ENCODE peak calls at places on chromosomes 2 and 18, in ten cellular contexts. M is K562, Z is gastrocnemius medialis, I is spleen, B is heart left ventricle, K is transverse colon, C is right lobe of liver, V is breast epithelium, S is stomach, D is ovary. J is an unnamed sample.

GRCh38 chr2:197946562-197946961 is 142.2 kb downstream of the PLCL1 start:
- DNase-seq in M (no peak), Z (peak; percentile 10), I (no peak), B (no peak), K (no peak), C (no peak), V (no peak), S (no peak), D (peak; percentile 10), J (no peak)

GRCh38 chr2:65475000-65475399 is 42.6 kb upstream of the SPRED2 start:
- DNase-seq in M (no peak), Z (no peak), I (no peak), B (no peak), K (no peak), C (no peak), V (no peak), S (no peak), D (no peak), J (no peak)

GRCh38 chr2:70044290-70045040 is 42.8 kb upstream of the PCBP1 start:
- DNase-seq in M (no peak), Z (no peak), I (peak; percentile 70), B (no peak), K (peak; percentile 73), C (no peak), V (no peak), S (peak; percentile 43), D (no peak), J (no peak)

GRCh38 chr2:205352593-205352992 is 329.7 kb upstream of the NRP2 start:
- DNase-seq in M (no peak), Z (no peak), I (no peak), B (no peak), K (no peak), C (no peak), V (no peak), S (no peak), D (no peak), J (no peak)

GRCh38 chr2:70907130-70907756 is 28.5 kb upstream of the ATP6V1B1 start:
- DNase-seq in M (no peak), Z (no peak), I (no peak), B (no peak), K (no peak), C (no peak), V (no peak), S (peak; percentile 24), D (no peak), J (no peak)

GRCh38 chr2:124908411-124908810 is 883.3 kb downstream of the CNTNAP5 start:
- DNase-seq in M (no peak), Z (no peak), I (no peak), B (no peak), K (no peak), C (no peak), V (no peak), S (no peak), D (no peak), J (no peak)

GRCh38 chr2:178404380-178404767 is 46.6 kb downstream of the PRKRA start:
- DNase-seq in M (no peak), Z (peak; percentile 37), I (no peak), B (no peak), K (peak; percentile 22), C (no peak), V (peak; percentile 58), S (no peak), D (no peak), J (no peak)

GRCh38 chr18:58013241-58014211 is 30.5 kb upstream of the NEDD4L start:
- DNase-seq in M (no peak), Z (no peak), I (no peak), B (no peak), K (peak; percentile 23), C (no peak), V (no peak), S (peak; percentile 31), D (no peak), J (no peak)

GRCh38 chr2:180508451-180508850 is 472.0 kb upstream of the UBE2E3 start:
- DNase-seq in M (no peak), Z (no peak), I (no peak), B (no peak), K (no peak), C (no peak), V (no peak), S (no peak), D (no peak), J (no peak)

GRCh38 chr2:180519276-180519675 is 461.1 kb upstream of the UBE2E3 start:
- DNase-seq in M (no peak), Z (no peak), I (no peak), B (no peak), K (no peak), C (no peak), V (no peak), S (no peak), D (no peak), J (no peak)

GRCh38 chr2:180516204-180516603 is 464.2 kb upstream of the UBE2E3 start:
- DNase-seq in M (no peak), Z (no peak), I (no peak), B (no peak), K (no peak), C (no peak), V (no peak), S (no peak), D (no peak), J (no peak)

GRCh38 chr2:180513389-180513788 is 467.0 kb upstream of the UBE2E3 start:
- DNase-seq in M (no peak), Z (no peak), I (no peak), B (no peak), K (no peak), C (no peak), V (no peak), S (no peak), D (no peak), J (no peak)
- H3K4me3 ChIP-seq in M (no peak overlapping the region), Z (no peak overlapping the region), I (no peak overlapping the region), B (no peak overlapping the region), K (no peak overlapping the region), C (no peak overlapping the region), V (no peak overlapping the region), S (no peak overlapping the region), D (no peak overlapping the region), J (no peak overlapping the region)

DNA sequence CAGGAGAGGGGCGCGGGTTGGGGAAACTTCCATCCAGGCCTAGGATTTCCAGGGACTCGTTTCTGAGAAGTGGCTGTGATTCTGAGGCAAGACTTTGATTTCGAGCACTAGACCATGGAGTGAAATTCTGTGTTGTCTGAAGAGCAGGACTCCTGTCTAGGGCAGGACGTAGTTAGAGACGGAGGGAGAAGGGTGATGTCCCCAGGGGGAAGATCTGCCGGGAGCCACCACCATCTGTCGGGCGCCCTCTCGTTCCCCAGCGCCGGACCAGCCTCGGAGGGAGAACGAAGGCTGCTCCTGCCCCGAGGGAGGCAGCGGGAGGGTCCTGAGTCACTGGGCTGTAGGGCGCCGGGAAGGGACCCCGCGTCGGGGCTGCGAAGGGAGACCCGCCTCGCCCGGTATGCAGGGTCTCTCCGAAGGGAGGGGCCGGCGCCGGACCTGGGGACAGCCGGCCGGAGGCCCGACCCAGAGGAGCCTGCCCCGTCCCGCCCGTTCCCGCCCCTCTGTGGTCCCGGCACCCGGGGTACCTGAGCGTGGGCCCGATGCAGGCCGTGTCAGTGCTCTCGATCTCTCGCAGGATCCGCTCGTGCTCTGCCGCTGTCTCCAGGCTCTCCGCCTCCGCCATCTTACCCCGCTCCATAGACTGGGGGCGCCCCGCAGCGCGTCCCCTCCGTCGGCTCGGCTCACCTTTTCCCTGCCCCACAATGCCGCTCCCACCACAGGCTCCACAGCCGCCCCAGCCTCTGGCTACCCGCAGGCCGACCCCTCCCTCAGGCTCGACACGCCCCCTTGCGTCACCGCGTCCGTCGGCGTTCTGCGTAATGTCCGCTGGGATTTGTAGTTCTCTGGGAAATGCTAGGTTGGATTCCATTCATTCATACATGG is at the start of gene EXOC6B:
- DNase-seq in M (peak; percentile 90), Z (peak; percentile 83), I (peak; percentile 95), B (peak; percentile 95), K (peak; percentile 95), C (peak; percentile 95), V (peak; percentile 84), S (peak; percentile 94), D (peak; percentile 90), J (peak; percentile 92)
- TF ChIP-seq CTCF in M (no peak), Z (peak; percentile 23), I (no peak), B (no peak), K (peak; percentile 10), C (peak; percentile 17), V (peak; percentile 7), S (no peak), D (no peak), J (no peak)

DNA sequence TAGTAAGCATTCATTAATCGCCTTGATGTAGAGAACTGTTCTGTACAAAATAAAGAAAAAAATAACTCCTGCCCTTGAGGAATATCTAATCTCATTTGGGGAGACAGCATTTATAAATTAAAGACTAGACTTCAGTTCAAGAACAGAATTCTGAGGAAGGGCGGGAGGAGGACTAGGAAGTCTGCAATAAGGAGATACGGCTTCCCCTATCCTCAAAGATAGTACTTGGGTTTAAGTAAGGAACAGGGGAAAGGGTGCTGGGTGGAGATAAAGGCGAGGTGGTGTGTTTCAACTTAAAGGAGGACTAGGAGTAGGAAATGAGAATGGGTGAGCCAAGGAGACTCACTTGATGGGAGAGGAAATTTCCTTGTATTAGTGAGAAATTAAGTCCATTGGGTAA is 121.9 kb upstream of the MSTN start:
- DNase-seq in M (peak; percentile 58), Z (no peak), I (no peak), B (no peak), K (no peak), C (no peak), V (no peak), S (no peak), D (no peak), J (no peak)
- TF ChIP-seq POLR2A in M (no peak), Z (no peak), I (no peak), B (no peak), K (no peak), C (no peak), V (no peak), S (no peak), D (no peak), J (no peak)

GRCh38 chr2:7619203-7619602 is 702.0 kb downstream of the RNF144A start:
- DNase-seq in M (no peak), Z (no peak), I (no peak), B (no peak), K (no peak), C (no peak), V (no peak), S (no peak), D (no peak), J (no peak)

GRCh38 chr2:7625392-7626138 is 708.4 kb downstream of the RNF144A start:
- DNase-seq in M (no peak), Z (no peak), I (no peak), B (no peak), K (no peak), C (no peak), V (no peak), S (no peak), D (no peak), J (no peak)

GRCh38 chr2:7626139-7626537 is 708.9 kb downstream of the RNF144A start:
- DNase-seq in M (no peak), Z (no peak), I (no peak), B (no peak), K (no peak), C (no peak), V (no peak), S (no peak), D (no peak), J (no peak)

GRCh38 chr2:7621018-7621814 is 704.0 kb downstream of the RNF144A start:
- DNase-seq in M (no peak), Z (no peak), I (no peak), B (no peak), K (no peak), C (no peak), V (no peak), S (no peak), D (no peak), J (no peak)

DNA sequence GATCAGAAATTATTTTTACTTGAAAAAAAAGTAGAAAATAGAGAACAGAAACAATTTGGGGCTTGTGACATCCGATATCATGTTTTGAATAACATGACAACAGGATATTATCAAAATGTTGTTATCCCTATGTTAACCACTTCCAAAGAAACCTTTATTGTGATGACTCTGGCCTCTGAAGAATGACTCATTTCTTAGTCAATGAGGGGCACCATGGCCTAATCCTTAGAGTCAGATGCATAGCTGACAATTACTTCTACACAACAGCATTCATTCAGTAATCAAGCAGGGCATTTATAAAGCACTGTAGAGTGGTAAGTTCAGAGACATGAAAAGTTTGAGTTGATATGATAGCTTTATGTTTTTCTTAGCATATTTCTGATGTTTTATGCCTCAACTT is 703.0 kb downstream of the RNF144A start:
- DNase-seq in M (no peak), Z (no peak), I (no peak), B (no peak), K (no peak), C (no peak), V (no peak), S (no peak), D (no peak), J (no peak)
- H3K4me3 ChIP-seq in M (no peak overlapping the region), Z (no peak overlapping the region), I (no peak overlapping the region), B (no peak overlapping the region), K (no peak overlapping the region), C (no peak overlapping the region), V (no peak overlapping the region), S (no peak overlapping the region), D (no peak overlapping the region), J (no peak overlapping the region)

J was measured in thyroid gland.